ENCODE peak calls at places on chromosomes 2 and 18, in seven cellular contexts. One of them, this sample, is unnamed.

GRCh38 chr18:52716926-52717325 is 376.9 kb downstream of the DCC start:
- DNase-seq in H1: no peak
- DNase-seq in HepG2: peak
- DNase-seq in SK-N-SH: peak
- DNase-seq in K562: no peak
- DNase-seq in GM12878: no peak
- DNase-seq in HCT116: no peak
- DNase-seq in this sample: peak

GRCh38 chr18:31679133-31679731 is 5.1 kb downstream of the B4GALT6 start:
- DNase-seq in HCT116: peak
- DNase-seq in HepG2: no peak
- DNase-seq in SK-N-SH: no peak
- DNase-seq in GM12878: no peak
- DNase-seq in H1: no peak
- DNase-seq in K562: no peak
- DNase-seq in this sample: no peak

GRCh38 chr2:112301171-112301584 is 25.8 kb downstream of the ZC3H6 start:
- DNase-seq in GM12878: no peak
- DNase-seq in K562: no peak
- DNase-seq in SK-N-SH: no peak
- DNase-seq in HepG2: peak
- DNase-seq in HCT116: no peak
- DNase-seq in H1: no peak
- DNase-seq in this sample: no peak

GRCh38 chr2:109059474-109060165 is 69.4 kb upstream of the SH3RF3 start:
- DNase-seq in GM12878: no peak
- DNase-seq in SK-N-SH: peak
- DNase-seq in HepG2: no peak
- DNase-seq in HCT116: no peak
- DNase-seq in H1: no peak
- DNase-seq in K562: no peak
- DNase-seq in this sample: no peak

GRCh38 chr2:3465844-3466481 is 53.4 kb downstream of the ADI1 start:
- DNase-seq in SK-N-SH: no peak
- DNase-seq in K562: no peak
- DNase-seq in HCT116: no peak
- DNase-seq in HepG2: peak
- DNase-seq in H1: no peak
- DNase-seq in GM12878: no peak
- DNase-seq in this sample: no peak

GRCh38 chr2:24917086-24917485 is 3.0 kb downstream of the ADCY3 start:
- DNase-seq in SK-N-SH: no peak
- DNase-seq in HepG2: no peak
- DNase-seq in GM12878: peak
- DNase-seq in H1: no peak
- DNase-seq in K562: peak
- DNase-seq in HCT116: no peak
- DNase-seq in this sample: no peak

GRCh38 chr2:118251427-118251826 is 163.2 kb downstream of the INSIG2 start:
- DNase-seq in K562: no peak
- DNase-seq in HepG2: no peak
- DNase-seq in GM12878: no peak
- DNase-seq in HCT116: no peak
- DNase-seq in H1: no peak
- DNase-seq in SK-N-SH: no peak
- DNase-seq in this sample: peak

GRCh38 chr2:64727013-64727767 is 73.5 kb upstream of the SERTAD2 start:
- DNase-seq in H1: no peak
- DNase-seq in K562: no peak
- DNase-seq in SK-N-SH: no peak
- DNase-seq in GM12878: peak
- DNase-seq in HepG2: no peak
- DNase-seq in HCT116: no peak
- DNase-seq in this sample: no peak

GRCh38 chr2:38013158-38013752 is 62.7 kb downstream of the CYP1B1 start:
- DNase-seq in H1: no peak
- DNase-seq in HepG2: no peak
- DNase-seq in GM12878: no peak
- DNase-seq in HCT116: no peak
- DNase-seq in K562: no peak
- DNase-seq in SK-N-SH: no peak
- DNase-seq in this sample: no peak

GRCh38 chr2:119517433-119517832 is 6.8 kb downstream of the SCTR start:
- DNase-seq in HCT116: peak
- DNase-seq in SK-N-SH: peak
- DNase-seq in GM12878: no peak
- DNase-seq in HepG2: peak
- DNase-seq in K562: peak
- DNase-seq in H1: no peak
- DNase-seq in this sample: peak

GRCh38 chr2:57093020-57093419 is 909.2 kb downstream of the CCDC85A start:
- DNase-seq in HepG2: no peak
- DNase-seq in K562: no peak
- DNase-seq in HCT116: no peak
- DNase-seq in H1: no peak
- DNase-seq in GM12878: no peak
- DNase-seq in SK-N-SH: no peak
- DNase-seq in this sample: peak

GRCh38 chr2:223700221-223700620 is 98.1 kb upstream of the SCG2 start:
- DNase-seq in K562: no peak
- DNase-seq in HCT116: no peak
- DNase-seq in HepG2: no peak
- DNase-seq in GM12878: no peak
- DNase-seq in SK-N-SH: no peak
- DNase-seq in H1: no peak
- DNase-seq in this sample: no peak

GRCh38 chr2:144357623-144358400 is 162.1 kb downstream of the ZEB2 start:
- DNase-seq in HepG2: peak
- DNase-seq in H1: no peak
- DNase-seq in SK-N-SH: no peak
- DNase-seq in HCT116: peak
- DNase-seq in GM12878: peak
- DNase-seq in K562: peak
- DNase-seq in this sample: peak

GRCh38 chr18:22057908-22058527 is 111.4 kb upstream of the GATA6 start:
- DNase-seq in K562: no peak
- DNase-seq in SK-N-SH: no peak
- DNase-seq in GM12878: no peak
- DNase-seq in HCT116: no peak
- DNase-seq in HepG2: peak
- DNase-seq in H1: no peak
- DNase-seq in this sample: peak

GRCh38 chr2:204977914-204978313 is 432.6 kb downstream of the PARD3B start:
- DNase-seq in HepG2: no peak
- DNase-seq in K562: no peak
- DNase-seq in HCT116: no peak
- DNase-seq in GM12878: no peak
- DNase-seq in SK-N-SH: no peak
- DNase-seq in H1: peak
- DNase-seq in this sample: no peak

GRCh38 chr18:2714140-2714539 is 58.6 kb downstream of the SMCHD1 start:
- DNase-seq in SK-N-SH: no peak
- DNase-seq in HCT116: no peak
- DNase-seq in HepG2: no peak
- DNase-seq in GM12878: no peak
- DNase-seq in H1: no peak
- DNase-seq in K562: no peak
- DNase-seq in this sample: no peak

GRCh38 chr2:201618744-201619654 is 24.3 kb downstream of the TMEM237 start:
- DNase-seq in HepG2: no peak
- DNase-seq in GM12878: no peak
- DNase-seq in HCT116: no peak
- DNase-seq in K562: peak
- DNase-seq in H1: no peak
- DNase-seq in SK-N-SH: peak
- DNase-seq in this sample: no peak

GRCh38 chr2:238997684-238998083 is 149.8 kb downstream of the TWIST2 start:
- DNase-seq in K562: no peak
- DNase-seq in HCT116: no peak
- DNase-seq in SK-N-SH: peak
- DNase-seq in GM12878: no peak
- DNase-seq in HepG2: no peak
- DNase-seq in H1: no peak
- DNase-seq in this sample: no peak

GRCh38 chr2:42906557-42907380 is 114.4 kb upstream of the HAAO start:
- DNase-seq in H1: no peak
- DNase-seq in GM12878: no peak
- DNase-seq in K562: peak
- DNase-seq in HepG2: no peak
- DNase-seq in HCT116: no peak
- DNase-seq in SK-N-SH: peak
- DNase-seq in this sample: no peak

GRCh38 chr2:184558713-184559464 is 39.4 kb upstream of the ZNF804A start:
- DNase-seq in HepG2: no peak
- DNase-seq in GM12878: no peak
- DNase-seq in SK-N-SH: no peak
- DNase-seq in HCT116: no peak
- DNase-seq in H1: no peak
- DNase-seq in K562: no peak
- DNase-seq in this sample: no peak

GRCh38 chr2:107936427-107937359 is 49.6 kb upstream of the SLC5A7 start:
- DNase-seq in GM12878: no peak
- DNase-seq in SK-N-SH: peak
- DNase-seq in HepG2: peak
- DNase-seq in H1: no peak
- DNase-seq in HCT116: no peak
- DNase-seq in K562: peak
- DNase-seq in this sample: peak
- TF ChIP-seq JUND in GM12878: no peak
- TF ChIP-seq JUND in SK-N-SH: no peak
- TF ChIP-seq JUND in HepG2: no peak
- TF ChIP-seq JUND in H1: no peak
- TF ChIP-seq JUND in HCT116: no peak
- TF ChIP-seq JUND in K562: no peak
- TF ChIP-seq JUND in this sample: no peak

GRCh38 chr2:225006730-225007129 is 35.5 kb downstream of the DOCK10 start:
- DNase-seq in HCT116: no peak
- DNase-seq in K562: no peak
- DNase-seq in H1: no peak
- DNase-seq in SK-N-SH: no peak
- DNase-seq in HepG2: no peak
- DNase-seq in GM12878: no peak
- DNase-seq in this sample: no peak
- TF ChIP-seq JUND in HCT116: no peak
- TF ChIP-seq JUND in K562: no peak
- TF ChIP-seq JUND in H1: no peak
- TF ChIP-seq JUND in SK-N-SH: no peak
- TF ChIP-seq JUND in HepG2: no peak
- TF ChIP-seq JUND in GM12878: no peak
- TF ChIP-seq JUND in this sample: no peak

DNA sequence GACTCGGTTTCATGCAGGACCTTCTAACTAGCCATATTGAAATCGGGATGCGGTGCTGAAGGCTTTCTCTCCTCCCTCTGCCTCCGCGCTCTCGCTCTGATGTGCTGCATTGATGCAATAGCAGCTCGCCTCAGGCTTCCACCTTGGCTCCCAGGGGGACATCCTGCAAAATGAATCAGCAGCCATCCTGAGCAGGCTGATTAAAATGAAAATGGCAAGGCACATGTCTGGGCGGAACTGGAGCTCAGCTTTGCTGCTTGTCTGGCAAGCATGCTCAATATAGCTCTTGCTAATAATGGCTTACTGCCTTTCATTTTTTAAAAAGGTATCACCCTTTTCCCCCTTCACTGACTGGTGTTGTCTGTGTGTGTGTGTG is 818 bp upstream of the MYT1L start:
- DNase-seq in HepG2: no peak
- DNase-seq in K562: no peak
- DNase-seq in H1: peak
- DNase-seq in GM12878: no peak
- DNase-seq in SK-N-SH: peak
- DNase-seq in HCT116: no peak
- DNase-seq in this sample: no peak
- TF ChIP-seq JUND in HepG2: no peak
- TF ChIP-seq JUND in K562: no peak
- TF ChIP-seq JUND in H1: no peak
- TF ChIP-seq JUND in GM12878: no peak
- TF ChIP-seq JUND in SK-N-SH: no peak
- TF ChIP-seq JUND in HCT116: no peak
- TF ChIP-seq JUND in this sample: no peak

GRCh38 chr18:54127759-54128378 is 96.6 kb downstream of the MBD2 start:
- DNase-seq in H1: no peak
- DNase-seq in K562: peak
- DNase-seq in HCT116: peak
- DNase-seq in SK-N-SH: peak
- DNase-seq in HepG2: peak
- DNase-seq in GM12878: no peak
- DNase-seq in this sample: peak
- TF ChIP-seq JUND in H1: no peak
- TF ChIP-seq JUND in K562: no peak
- TF ChIP-seq JUND in HCT116: no peak
- TF ChIP-seq JUND in SK-N-SH: no peak
- TF ChIP-seq JUND in HepG2: no peak
- TF ChIP-seq JUND in GM12878: no peak
- TF ChIP-seq JUND in this sample: no peak

DNA sequence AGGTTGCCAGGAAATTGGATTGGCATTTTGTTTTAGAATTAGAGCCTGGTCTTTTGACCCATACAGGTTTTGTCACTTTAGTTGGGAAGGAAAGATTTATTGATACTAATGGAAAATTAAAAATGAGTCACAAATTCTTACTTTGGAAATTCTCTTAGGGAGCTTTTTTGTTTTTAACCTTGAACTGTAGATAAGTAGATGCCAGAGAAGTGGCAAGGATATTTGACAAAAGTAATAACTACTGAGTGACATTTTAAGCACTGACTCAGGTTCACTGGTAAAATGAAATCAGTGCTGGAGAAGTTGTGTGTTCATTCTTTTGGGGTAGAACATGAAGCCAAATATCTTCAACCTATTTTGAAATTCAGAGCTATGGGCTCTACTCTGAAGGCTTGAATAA is 56.5 kb downstream of the LDLRAD4 start:
- DNase-seq in SK-N-SH: no peak
- DNase-seq in HepG2: no peak
- DNase-seq in HCT116: no peak
- DNase-seq in K562: no peak
- DNase-seq in GM12878: no peak
- DNase-seq in H1: no peak
- DNase-seq in this sample: no peak
- TF ChIP-seq JUND in SK-N-SH: no peak
- TF ChIP-seq JUND in HepG2: no peak
- TF ChIP-seq JUND in HCT116: no peak
- TF ChIP-seq JUND in K562: no peak
- TF ChIP-seq JUND in GM12878: no peak
- TF ChIP-seq JUND in H1: no peak
- TF ChIP-seq JUND in this sample: no peak